ENCODE peak calls at places on chromosomes 4 and X, in four cellular contexts. One of them, this sample, is unnamed. For H3K4me1, the result is how much of the 10 kb centered on the place peaks cover.

GRCh38 chr4:118327554-118328241 is 25.1 kb downstream of the PRSS12 start:
- DNase-seq in uterus: no peak
- DNase-seq in GM23248: peak
- DNase-seq in BE2C: peak
- DNase-seq in this sample: no peak

GRCh38 chrX:1767026-1767425 is 152.2 kb downstream of the ASMT start:
- DNase-seq in uterus: no peak
- DNase-seq in BE2C: no peak
- DNase-seq in GM23248: no peak
- DNase-seq in this sample: no peak

GRCh38 chr4:104073245-104073644 is 353.5 kb upstream of the TACR3 start:
- DNase-seq in GM23248: no peak
- DNase-seq in BE2C: no peak
- DNase-seq in uterus: no peak
- DNase-seq in this sample: no peak

GRCh38 chr4:8690216-8690786 is 97.7 kb downstream of the CPZ start:
- DNase-seq in uterus: no peak
- DNase-seq in BE2C: no peak
- DNase-seq in GM23248: no peak
- DNase-seq in this sample: no peak

GRCh38 chrX:33252306-33252825 is 41.0 kb upstream of the DMD start:
- DNase-seq in uterus: no peak
- DNase-seq in GM23248: no peak
- DNase-seq in BE2C: no peak
- DNase-seq in this sample: no peak

GRCh38 chr4:185903205-185903604 is 91.2 kb upstream of the SORBS2 start:
- DNase-seq in BE2C: no peak
- DNase-seq in uterus: no peak
- DNase-seq in GM23248: no peak
- DNase-seq in this sample: no peak

GRCh38 chr4:21811576-21811975 is 137.0 kb downstream of the KCNIP4 start:
- DNase-seq in BE2C: no peak
- DNase-seq in GM23248: peak
- DNase-seq in uterus: no peak
- DNase-seq in this sample: no peak

GRCh38 chrX:23383411-23383810 is 48.8 kb downstream of the PTCHD1 start:
- DNase-seq in uterus: no peak
- DNase-seq in BE2C: no peak
- DNase-seq in GM23248: peak
- DNase-seq in this sample: no peak

GRCh38 chr4:96355414-96355813 is 515.5 kb downstream of the PDHA2 start:
- DNase-seq in GM23248: no peak
- DNase-seq in uterus: no peak
- DNase-seq in BE2C: no peak
- DNase-seq in this sample: no peak

GRCh38 chr4:47486306-47486705 is 1.2 kb downstream of the ATP10D start:
- DNase-seq in uterus: no peak
- DNase-seq in GM23248: peak
- DNase-seq in BE2C: no peak
- DNase-seq in this sample: no peak

GRCh38 chrX:129359269-129359668 is 164.0 kb downstream of the SMARCA1 start:
- DNase-seq in BE2C: no peak
- DNase-seq in uterus: no peak
- DNase-seq in GM23248: peak
- DNase-seq in this sample: no peak

GRCh38 chrX:151871244-151871643 is 41.4 kb upstream of the MAGEA4 start:
- DNase-seq in uterus: no peak
- DNase-seq in GM23248: peak
- DNase-seq in BE2C: no peak
- DNase-seq in this sample: no peak

GRCh38 chrX:10041383-10041782 is 74.2 kb downstream of the CLDN34 start:
- DNase-seq in BE2C: no peak
- DNase-seq in GM23248: peak
- DNase-seq in uterus: no peak
- DNase-seq in this sample: no peak

GRCh38 chr4:40210776-40211175 is 13.9 kb downstream of the RHOH start:
- DNase-seq in BE2C: no peak
- DNase-seq in uterus: no peak
- DNase-seq in GM23248: no peak
- DNase-seq in this sample: no peak
- H3K4me1 ChIP-seq in BE2C: under half
- H3K4me1 ChIP-seq in uterus: under half
- H3K4me1 ChIP-seq in GM23248: under half
- H3K4me1 ChIP-seq in this sample: under half

GRCh38 chr4:73252001-73252400 is 6.6 kb downstream of the ANKRD17 start:
- DNase-seq in BE2C: no peak
- DNase-seq in uterus: no peak
- DNase-seq in GM23248: peak
- DNase-seq in this sample: no peak
- H3K4me1 ChIP-seq in BE2C: under half
- H3K4me1 ChIP-seq in uterus: under half
- H3K4me1 ChIP-seq in GM23248: under half
- H3K4me1 ChIP-seq in this sample: under half

DNA sequence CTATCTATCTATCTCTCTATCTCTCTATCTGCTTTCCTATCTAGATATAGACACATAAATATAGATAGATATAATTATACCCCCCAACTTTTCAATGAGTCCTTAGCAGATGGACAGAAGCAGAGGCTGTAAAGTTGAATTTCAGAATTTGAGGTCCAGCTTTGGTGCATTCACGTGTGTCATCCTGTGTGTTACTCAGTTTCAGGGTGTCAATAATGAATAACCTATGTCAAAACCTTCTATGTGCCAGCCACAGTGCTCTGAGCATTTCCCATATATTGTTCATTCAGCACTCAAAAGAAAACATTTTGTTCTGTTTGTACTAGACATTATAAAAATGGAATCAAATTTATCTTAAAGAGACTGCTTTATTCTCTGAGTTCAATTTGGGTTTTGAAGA is 310.0 kb downstream of the ARHGAP24 start:
- DNase-seq in BE2C: no peak
- DNase-seq in uterus: no peak
- DNase-seq in GM23248: no peak
- DNase-seq in this sample: no peak
- H3K4me1 ChIP-seq in BE2C: under half
- H3K4me1 ChIP-seq in uterus: under half
- H3K4me1 ChIP-seq in GM23248: half or more
- H3K4me1 ChIP-seq in this sample: under half

GRCh38 chrX:53357799-53358530 is 64.5 kb downstream of the SMC1A start:
- DNase-seq in uterus: no peak
- DNase-seq in GM23248: peak
- DNase-seq in BE2C: no peak
- DNase-seq in this sample: no peak

GRCh38 chrX:53356186-53356585 is 66.3 kb downstream of the SMC1A start:
- DNase-seq in uterus: no peak
- DNase-seq in BE2C: peak
- DNase-seq in GM23248: peak
- DNase-seq in this sample: no peak

GRCh38 chrX:53354669-53355068 is 67.8 kb downstream of the SMC1A start:
- DNase-seq in GM23248: peak
- DNase-seq in uterus: no peak
- DNase-seq in BE2C: no peak
- DNase-seq in this sample: no peak
- H3K4me1 ChIP-seq in GM23248: under half
- H3K4me1 ChIP-seq in uterus: under half
- H3K4me1 ChIP-seq in BE2C: under half
- H3K4me1 ChIP-seq in this sample: under half

DNA sequence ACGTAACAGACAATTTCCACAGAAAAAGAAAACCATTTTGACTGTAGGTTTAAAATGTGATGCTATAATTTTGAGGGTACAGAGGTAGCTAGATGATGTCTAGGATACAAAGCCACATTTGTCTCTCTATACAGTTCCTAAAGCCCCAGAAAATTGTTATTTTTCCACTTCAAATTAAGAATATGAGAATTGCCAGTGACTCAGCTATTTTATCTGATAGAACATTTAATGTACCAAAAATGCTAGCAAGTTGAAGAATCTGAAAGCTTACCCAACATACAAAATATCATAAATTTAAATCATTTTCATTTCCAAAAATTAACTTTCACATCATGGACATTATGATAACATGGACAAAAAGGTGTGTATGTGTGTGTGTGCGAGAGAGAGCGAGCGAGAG is 148.0 kb downstream of the CAMK2D start:
- DNase-seq in BE2C: no peak
- DNase-seq in GM23248: peak
- DNase-seq in uterus: no peak
- DNase-seq in this sample: no peak
- H3K4me1 ChIP-seq in BE2C: under half
- H3K4me1 ChIP-seq in GM23248: under half
- H3K4me1 ChIP-seq in uterus: under half
- H3K4me1 ChIP-seq in this sample: under half

DNA sequence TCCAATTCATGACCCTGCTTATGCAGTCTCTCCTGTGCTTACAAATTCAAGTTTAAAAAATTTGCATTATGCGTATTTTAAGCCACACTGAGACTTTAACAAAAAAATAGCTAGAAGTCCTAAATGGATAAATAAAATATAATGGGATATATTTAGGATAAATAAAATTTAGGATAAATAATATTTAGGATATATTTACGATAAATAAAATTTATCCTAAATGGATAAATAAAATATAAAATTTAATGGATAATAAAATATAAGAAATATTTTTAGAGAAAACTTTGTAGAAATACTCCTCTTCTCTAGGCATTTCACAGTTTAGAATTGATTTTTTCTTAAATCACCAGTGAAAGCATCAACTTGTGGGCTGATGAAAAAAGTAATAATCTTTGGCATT is 22.6 kb downstream of the GUCY1B1 start:
- DNase-seq in GM23248: no peak
- DNase-seq in BE2C: no peak
- DNase-seq in uterus: no peak
- DNase-seq in this sample: no peak
- H3K4me1 ChIP-seq in GM23248: under half
- H3K4me1 ChIP-seq in BE2C: under half
- H3K4me1 ChIP-seq in uterus: under half
- H3K4me1 ChIP-seq in this sample: under half

GRCh38 chr4:10101559-10102192 is 14.9 kb downstream of the WDR1 start:
- DNase-seq in BE2C: no peak
- DNase-seq in uterus: no peak
- DNase-seq in GM23248: peak
- DNase-seq in this sample: no peak
- H3K4me1 ChIP-seq in BE2C: under half
- H3K4me1 ChIP-seq in uterus: under half
- H3K4me1 ChIP-seq in GM23248: half or more
- H3K4me1 ChIP-seq in this sample: under half

This sample was measured in iPS DF 6.9.